ENCODE peak calls at places on chromosomes 11 and 22, in ten cellular contexts. Z, H, L, N, M, Y, R, S, T and V are unnamed samples.

GRCh38 chr11:2400761-2401435 is 348 bp downstream of the TSSC4 start:
- DNase-seq in Z (no peak), H (no peak), L (no peak), N (no peak), M (no peak), Y (no peak), R (no peak), S (no peak), T (no peak), V (no peak)

GRCh38 chr11:34155759-34156062 is 50.3 kb downstream of the NAT10 start:
- DNase-seq in Z (no peak), H (no peak), L (no peak), N (no peak), M (no peak), Y (no peak), R (no peak), S (no peak), T (no peak), V (no peak)

GRCh38 chr11:35796542-35796941 is 134.0 kb downstream of the TRIM44 start:
- DNase-seq in Z (no peak), H (no peak), L (no peak), N (no peak), M (no peak), Y (no peak), R (no peak), S (no peak), T (no peak), V (no peak)

GRCh38 chr11:12556788-12557384 is 117.3 kb upstream of the TEAD1 start:
- DNase-seq in Z (no peak), H (no peak), L (peak; percentile 82), N (peak; percentile 75), M (no peak), Y (peak; percentile 96), R (no peak), S (peak; percentile 90), T (peak; percentile 89), V (no peak)

GRCh38 chr11:67538823-67539505 is 15.7 kb upstream of the CABP2 start:
- DNase-seq in Z (no peak), H (no peak), L (no peak), N (no peak), M (no peak), Y (no peak), R (no peak), S (no peak), T (no peak), V (no peak)

GRCh38 chr22:41197808-41198585 is 7.1 kb upstream of the L3MBTL2 start:
- DNase-seq in Z (no peak), H (peak; percentile 55), L (peak; percentile 52), N (no peak), M (peak; percentile 48), Y (no peak), R (no peak), S (no peak), T (peak; percentile 40), V (no peak)

GRCh38 chr22:44620129-44620840 is 81.7 kb upstream of the PRR5 start:
- DNase-seq in Z (peak; percentile 93), H (peak; percentile 73), L (peak; percentile 68), N (peak; percentile 46), M (peak; percentile 75), Y (peak; percentile 55), R (no peak), S (no peak), T (no peak), V (peak; percentile 74)

GRCh38 chr22:24985824-24986214 is 33.3 kb downstream of the KIAA1671 start:
- DNase-seq in Z (no peak), H (no peak), L (no peak), N (peak; percentile 16), M (no peak), Y (peak; percentile 49), R (no peak), S (no peak), T (no peak), V (no peak)

GRCh38 chr11:35458846-35459245 is 39.5 kb upstream of the SLC1A2 start:
- DNase-seq in Z (no peak), H (no peak), L (no peak), N (no peak), M (no peak), Y (peak; percentile 10), R (no peak), S (no peak), T (peak; percentile 39), V (no peak)

GRCh38 chr22:40218723-40219294 is 41.1 kb downstream of the TNRC6B start:
- DNase-seq in Z (peak; percentile 11), H (no peak), L (no peak), N (no peak), M (no peak), Y (no peak), R (no peak), S (no peak), T (no peak), V (no peak)

GRCh38 chr11:68120212-68121066 is 749 bp downstream of the CHKA start:
- DNase-seq in Z (peak; percentile 62), H (peak; percentile 77), L (peak; percentile 52), N (peak; percentile 44), M (peak; percentile 91), Y (peak; percentile 31), R (peak; percentile 91), S (no peak), T (no peak), V (peak; percentile 74)

GRCh38 chr11:62390727-62391126 is 28.1 kb upstream of the SCGB1A1 start:
- DNase-seq in Z (no peak), H (no peak), L (no peak), N (no peak), M (no peak), Y (peak; percentile 23), R (no peak), S (no peak), T (no peak), V (no peak)

GRCh38 chr11:447923-448731 is 2.0 kb upstream of the PTDSS2 start:
- DNase-seq in Z (peak; percentile 97), H (peak; percentile 99), L (peak; percentile 95), N (peak; percentile 94), M (peak; percentile 98), Y (peak; percentile 90), R (peak; percentile 96), S (peak; percentile 66), T (peak; percentile 91), V (peak; percentile 96)

GRCh38 chr11:124676386-124676785 is 2.7 kb downstream of the SPA17 start:
- DNase-seq in Z (no peak), H (no peak), L (no peak), N (no peak), M (no peak), Y (peak; percentile 65), R (no peak), S (no peak), T (no peak), V (no peak)

GRCh38 chr11:71420455-71421241 is 27.5 kb downstream of the DHCR7 start:
- DNase-seq in Z (no peak), H (no peak), L (no peak), N (no peak), M (peak; percentile 63), Y (peak; percentile 66), R (no peak), S (peak; percentile 3), T (no peak), V (peak; percentile 62)

GRCh38 chr11:100619484-100619883 is 67.6 kb upstream of the ARHGAP42 start:
- DNase-seq in Z (no peak), H (no peak), L (no peak), N (no peak), M (no peak), Y (peak; percentile 20), R (no peak), S (no peak), T (no peak), V (no peak)

GRCh38 chr22:39175127-39176066 is 22.9 kb upstream of the CBX7 start:
- DNase-seq in Z (peak; percentile 54), H (no peak), L (no peak), N (no peak), M (no peak), Y (no peak), R (no peak), S (no peak), T (no peak), V (no peak)

GRCh38 chr11:130625907-130626306 is 177.5 kb downstream of the ADAMTS15 start:
- DNase-seq in Z (no peak), H (no peak), L (no peak), N (no peak), M (no peak), Y (no peak), R (no peak), S (no peak), T (no peak), V (no peak)

DNA sequence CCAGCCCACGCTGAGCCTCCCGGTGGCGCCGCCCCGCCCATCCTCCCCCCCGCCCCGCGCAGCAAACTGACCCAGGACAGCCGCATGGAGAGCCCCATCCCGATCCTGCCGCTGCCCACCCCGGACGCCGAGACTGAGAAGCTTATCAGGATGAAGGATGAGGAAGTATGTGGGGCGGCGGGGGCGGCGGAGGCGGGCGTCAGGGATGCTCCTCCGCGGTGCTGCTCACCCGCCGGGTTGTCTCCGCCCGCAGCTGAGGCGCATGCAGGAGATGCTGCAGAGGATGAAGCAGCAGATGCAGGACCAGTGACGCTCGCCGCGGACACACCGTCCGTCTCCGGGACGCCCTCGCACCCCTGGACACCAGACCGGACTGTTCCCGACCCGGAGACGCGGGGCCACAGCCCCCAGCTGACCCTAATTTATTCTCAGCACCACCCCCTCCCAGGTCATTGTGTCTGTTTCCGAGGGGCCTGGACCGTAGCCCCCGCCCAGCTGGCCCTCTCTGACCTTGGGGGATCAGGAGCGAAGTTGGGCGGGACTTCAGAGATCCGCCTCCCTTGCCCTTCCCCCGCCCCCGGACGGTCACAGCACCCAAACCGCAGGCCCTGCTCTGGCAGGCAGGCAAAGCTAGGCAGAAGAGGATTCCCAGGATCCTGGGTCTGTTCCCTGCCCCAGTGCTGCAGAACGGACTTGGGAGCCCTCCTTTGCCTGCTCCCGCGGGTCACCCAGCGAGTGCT is 994 bp upstream of the GP1BB start:
- DNase-seq in Z (no peak), H (no peak), L (no peak), N (no peak), M (no peak), Y (no peak), R (peak; percentile 76), S (no peak), T (no peak), V (no peak)
- H3K4me3 ChIP-seq in Z (no peak overlapping the region), H (no peak overlapping the region), L (peak overlapping the region; percentile 62), N (no peak overlapping the region), M (no peak overlapping the region), Y (no peak overlapping the region), R (no peak overlapping the region), S (no peak overlapping the region), T (no peak overlapping the region), V (no peak overlapping the region)

GRCh38 chr11:32115406-32115805 is 24.5 kb downstream of the RCN1 start:
- DNase-seq in Z (no peak), H (no peak), L (no peak), N (no peak), M (no peak), Y (no peak), R (no peak), S (no peak), T (no peak), V (no peak)
- TF ChIP-seq CTCF in Z (no peak), H (no peak), L (no peak), N (no peak), M (no peak), Y (no peak), R (no peak), S (peak; percentile 4), T (no peak), V (no peak)

GRCh38 chr11:64757549-64758329 is 2.0 kb downstream of the PYGM start:
- DNase-seq in Z (no peak), H (peak; percentile 34), L (no peak), N (peak; percentile 13), M (peak; percentile 29), Y (no peak), R (no peak), S (no peak), T (no peak), V (no peak)
- H3K4me3 ChIP-seq in Z (no peak overlapping the region), H (no peak overlapping the region), L (no peak overlapping the region), N (no peak overlapping the region), M (no peak overlapping the region), Y (no peak overlapping the region), R (no peak overlapping the region), S (no peak overlapping the region), T (no peak overlapping the region), V (no peak overlapping the region)

GRCh38 chr11:93784152-93784934 is at the start of gene MED17:
- DNase-seq in Z (peak; percentile 89), H (peak; percentile 93), L (peak; percentile 92), N (peak; percentile 92), M (peak; percentile 95), Y (peak; percentile 91), R (peak; percentile 94), S (peak; percentile 72), T (peak; percentile 87), V (peak; percentile 93)
- TF ChIP-seq CTCF in Z (peak; percentile 52), H (peak; percentile 57), L (peak; percentile 59), N (peak; percentile 41), M (peak; percentile 53), Y (peak; percentile 41), R (peak; percentile 44), S (peak; percentile 57), T (peak; percentile 35), V (peak; percentile 39)